ENCODE peak calls at places on chromosome 7, in four cellular contexts. V is pancreas, R is dorsolateral prefrontal cortex, B is foreskin fibroblast. T is an unnamed sample.

GRCh38 chr7:38306136-38306535 is 32.7 kb upstream of the TARP start:
- DNase-seq in V (no peak), R (no peak), B (no peak), T (no peak)

GRCh38 chr7:55242613-55243012 is 122.5 kb upstream of the LANCL2 start:
- DNase-seq in V (no peak), R (no peak), B (peak; percentile 52), T (no peak)

GRCh38 chr7:33805630-33806233 is 99.6 kb upstream of the BMPER start:
- DNase-seq in V (no peak), R (no peak), B (peak; percentile 77), T (no peak)

GRCh38 chr7:36266201-36266600 is 113.1 kb downstream of the EEPD1 start:
- DNase-seq in V (no peak), R (no peak), B (no peak), T (no peak)

GRCh38 chr7:158973440-158973839 is 117.1 kb downstream of the DYNC2I1 start:
- DNase-seq in V (no peak), R (no peak), B (peak; percentile 13), T (no peak)

GRCh38 chr7:124996778-124997177 is 67.2 kb upstream of the POT1 start:
- DNase-seq in V (no peak), R (no peak), B (no peak), T (no peak)

GRCh38 chr7:150356265-150356897 is 12.2 kb upstream of the REPIN1 start:
- DNase-seq in V (no peak), R (no peak), B (peak; percentile 59), T (no peak)

GRCh38 chr7:48426966-48427555 is 255.8 kb downstream of the ABCA13 start:
- DNase-seq in V (no peak), R (no peak), B (no peak), T (peak; percentile 77)

GRCh38 chr7:97512441-97513207 is 219.3 kb upstream of the TAC1 start:
- DNase-seq in V (no peak), R (no peak), B (no peak), T (no peak)

GRCh38 chr7:75915416-75916156 is 631 bp downstream of the POR start:
- DNase-seq in V (peak; percentile 30), R (no peak), B (peak; percentile 50), T (no peak)

GRCh38 chr7:75662579-75663301 is 76.0 kb downstream of the HIP1 start:
- DNase-seq in V (no peak), R (no peak), B (no peak), T (no peak)

GRCh38 chr7:157446322-157446721 is 109.5 kb downstream of the DNAJB6 start:
- DNase-seq in V (no peak), R (no peak), B (no peak), T (no peak)

GRCh38 chr7:37052673-37053072 is 328.4 kb upstream of the AOAH start:
- DNase-seq in V (peak; percentile 24), R (no peak), B (peak; percentile 18), T (no peak)

GRCh38 chr7:152673902-152674301 is 2.0 kb downstream of the XRCC2 start:
- DNase-seq in V (no peak), R (no peak), B (no peak), T (no peak)

GRCh38 chr7:91759205-91759863 is 121.2 kb downstream of the MTERF1 start:
- DNase-seq in V (no peak), R (no peak), B (peak; percentile 68), T (peak; percentile 9)

GRCh38 chr7:22846961-22847360 is 24.3 kb upstream of the TOMM7 start:
- DNase-seq in V (no peak), R (no peak), B (no peak), T (no peak)

GRCh38 chr7:123425246-123425645 is 109.1 kb downstream of the IQUB start:
- DNase-seq in V (no peak), R (no peak), B (no peak), T (no peak)

GRCh38 chr7:1160665-1161010 is 642 bp upstream of the ZFAND2A start:
- DNase-seq in V (no peak), R (no peak), B (peak; percentile 42), T (no peak)

GRCh38 chr7:138164804-138165203 is 88.5 kb downstream of the AKR1D1 start:
- DNase-seq in V (no peak), R (no peak), B (no peak), T (no peak)

GRCh38 chr7:135207739-135208416 is 3.4 kb downstream of the WDR91 start:
- DNase-seq in V (no peak), R (no peak), B (no peak), T (peak; percentile 62)

GRCh38 chr7:147483634-147484292 is 1106.8 kb upstream of the C7orf33 start:
- DNase-seq in V (no peak), R (no peak), B (peak; percentile 20), T (no peak)

GRCh38 chr7:156121956-156122355 is 309.7 kb upstream of the SHH start:
- DNase-seq in V (no peak), R (no peak), B (no peak), T (no peak)

GRCh38 chr7:73879977-73880681 is 19.2 kb downstream of the TMEM270 start:
- DNase-seq in V (no peak), R (no peak), B (peak; percentile 92), T (no peak)

GRCh38 chr7:40595832-40596231 is 461.0 kb downstream of the SUGCT start:
- DNase-seq in V (no peak), R (no peak), B (peak; percentile 7), T (no peak)

GRCh38 chr7:48140001-48140681 is 31.1 kb upstream of the ABCA13 start:
- DNase-seq in V (peak; percentile 47), R (no peak), B (peak; percentile 59), T (no peak)

GRCh38 chr7:74482629-74483401 is 29.1 kb downstream of the GTF2IRD1 start:
- DNase-seq in V (no peak), R (no peak), B (peak; percentile 87), T (peak; percentile 88)

GRCh38 chr7:40990841-40991240 is 712.0 kb downstream of the INHBA start:
- DNase-seq in V (no peak), R (no peak), B (no peak), T (no peak)

GRCh38 chr7:7653568-7654187 is 13.1 kb downstream of the UMAD1 start:
- DNase-seq in V (no peak), R (no peak), B (peak; percentile 18), T (no peak)
- TF ChIP-seq CTCF in V (no peak), R (peak; percentile 44), B (peak; percentile 42), T (peak; percentile 46)

GRCh38 chr7:43458746-43459337 is 124.1 kb upstream of the STK17A start:
- DNase-seq in V (no peak), R (no peak), B (no peak), T (no peak)
- H3K4me3 ChIP-seq in V (no peak overlapping the region), R (no peak overlapping the region), B (no peak overlapping the region), T (no peak overlapping the region)

GRCh38 chr7:28649189-28649588 is 236.9 kb downstream of the CREB5 start:
- DNase-seq in V (no peak), R (no peak), B (no peak), T (no peak)
- TF ChIP-seq CTCF in V (no peak), R (no peak), B (no peak), T (no peak)

GRCh38 chr7:3301472-3301778 is 373 bp downstream of the SDK1 start:
- DNase-seq in V (no peak), R (no peak), B (no peak), T (no peak)
- H3K4me3 ChIP-seq in V (peak overlapping the region; percentile 31), R (peak overlapping the region; percentile 23), B (no peak overlapping the region), T (peak overlapping the region; percentile 67)

GRCh38 chr7:77289387-77289786 is 89.8 kb upstream of the FGL2 start:
- DNase-seq in V (no peak), R (no peak), B (no peak), T (no peak)

GRCh38 chr7:77290425-77290824 is 90.8 kb upstream of the FGL2 start:
- DNase-seq in V (no peak), R (no peak), B (no peak), T (no peak)

GRCh38 chr7:77295549-77295948 is 95.9 kb upstream of the FGL2 start:
- DNase-seq in V (no peak), R (no peak), B (no peak), T (no peak)

GRCh38 chr7:77288676-77289320 is 89.2 kb upstream of the FGL2 start:
- DNase-seq in V (no peak), R (no peak), B (peak; percentile 18), T (no peak)

GRCh38 chr7:77293046-77293445 is 93.4 kb upstream of the FGL2 start:
- DNase-seq in V (no peak), R (no peak), B (no peak), T (no peak)
- TF ChIP-seq CTCF in V (no peak), R (no peak), B (no peak), T (no peak)

GRCh38 chr7:90210925-90211324 is 615 bp upstream of the STEAP2 start:
- DNase-seq in V (peak; percentile 38), R (no peak), B (no peak), T (no peak)
- H3K4me3 ChIP-seq in V (no peak overlapping the region), R (peak overlapping the region; percentile 69), B (peak overlapping the region; percentile 77), T (peak overlapping the region; percentile 79)

GRCh38 chr7:82678716-82679115 is 235.1 kb upstream of the CACNA2D1 start:
- DNase-seq in V (no peak), R (no peak), B (no peak), T (no peak)
- TF ChIP-seq CTCF in V (no peak), R (no peak), B (no peak), T (no peak)

GRCh38 chr7:17815318-17815717 is 125.0 kb downstream of the SNX13 start:
- DNase-seq in V (no peak), R (no peak), B (no peak), T (no peak)
- H3K4me3 ChIP-seq in V (no peak overlapping the region), R (no peak overlapping the region), B (no peak overlapping the region), T (no peak overlapping the region)

GRCh38 chr7:129495987-129496386 is 6.3 kb upstream of the SMKR1 start:
- DNase-seq in V (no peak), R (no peak), B (no peak), T (no peak)

GRCh38 chr7:129494041-129494440 is 8.3 kb upstream of the SMKR1 start:
- DNase-seq in V (no peak), R (no peak), B (peak; percentile 89), T (peak; percentile 53)

GRCh38 chr7:129496653-129497052 is 5.7 kb upstream of the SMKR1 start:
- DNase-seq in V (no peak), R (no peak), B (no peak), T (no peak)

GRCh38 chr7:129492406-129492805 is 9.9 kb upstream of the SMKR1 start:
- DNase-seq in V (no peak), R (no peak), B (no peak), T (no peak)

GRCh38 chr7:129493555-129493954 is 8.8 kb upstream of the SMKR1 start:
- DNase-seq in V (no peak), R (no peak), B (peak; percentile 25), T (no peak)
- TF ChIP-seq CTCF in V (no peak), R (no peak), B (no peak), T (peak; percentile 10)

DNA sequence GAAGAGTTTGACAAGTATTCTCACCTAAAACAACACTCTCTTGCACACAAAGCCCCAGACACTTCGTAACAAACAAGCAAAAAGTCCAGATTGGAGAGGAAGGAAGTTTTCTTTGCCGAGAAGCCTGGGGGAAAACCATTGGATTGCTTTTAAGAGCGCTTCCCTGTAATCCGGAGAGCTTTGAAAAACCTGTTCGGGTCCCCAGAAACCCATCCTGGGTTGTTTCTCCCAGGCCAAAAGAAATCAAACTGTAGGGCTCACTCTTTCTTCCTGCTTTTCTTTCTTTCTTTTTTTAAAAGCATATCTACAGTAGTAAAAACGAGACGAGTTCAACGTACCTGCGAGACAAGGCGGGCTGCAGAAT is 655 bp downstream of the SP8 start:
- DNase-seq in V (no peak), R (no peak), B (peak; percentile 8), T (no peak)
- H3K4me3 ChIP-seq in V (no peak overlapping the region), R (peak overlapping the region; percentile 40), B (peak overlapping the region; percentile 4), T (no peak overlapping the region)